ENCODE peak calls at places on chromosomes 6 and 20, in seven cellular contexts. D is DMS153, R is SK-N-DZ, V is osteocyte, I is lower lobe of right lung, Y is smooth muscle cell of the brain vasculature, L is HT-29. N is an unnamed sample.

GRCh38 chr6:20426177-20427082 is 24.8 kb downstream of the E2F3 start:
- DNase-seq in Y (no peak), V (no peak), D (no peak), R (no peak), I (no peak), L (no peak), N (no peak)

GRCh38 chr6:70593118-70593486 is 26.4 kb downstream of the SDHAF4 start:
- DNase-seq in L (no peak), V (no peak), R (no peak), Y (no peak), I (no peak), D (no peak), N (no peak)

GRCh38 chr6:54156650-54157250 is 45.5 kb downstream of the MLIP start:
- DNase-seq in L (no peak), R (no peak), Y (no peak), V (no peak), I (no peak), D (no peak), N (no peak)

GRCh38 chr20:53918949-53919361 is 151.4 kb downstream of the BCAS1 start:
- DNase-seq in D (no peak), Y (no peak), V (no peak), L (no peak), R (peak), I (no peak), N (peak)

GRCh38 chr6:131696956-131697355 is 4.2 kb downstream of the OR2A4 start:
- DNase-seq in Y (no peak), D (no peak), L (no peak), R (no peak), I (no peak), V (no peak), N (no peak)

GRCh38 chr6:127554435-127555006 is 22.5 kb upstream of the C6orf58 start:
- DNase-seq in I (no peak), Y (no peak), V (no peak), R (peak), L (peak), D (peak), N (peak)

GRCh38 chr20:59571151-59571550 is 33.2 kb upstream of the PHACTR3 start:
- DNase-seq in V (no peak), D (no peak), L (no peak), Y (no peak), I (no peak), R (no peak), N (no peak)

GRCh38 chr6:159035891-159036290 is 8.9 kb downstream of the TAGAP start:
- DNase-seq in D (no peak), I (no peak), Y (no peak), L (no peak), V (no peak), R (no peak), N (no peak)

GRCh38 chr6:98828991-98829411 is 5.4 kb upstream of the POU3F2 start:
- DNase-seq in R (no peak), Y (no peak), V (no peak), L (no peak), D (peak), I (no peak), N (no peak)

GRCh38 chr6:27251672-27252251 is 4.3 kb downstream of the PRSS16 start:
- DNase-seq in I (peak), V (no peak), L (peak), D (peak), Y (no peak), R (no peak), N (peak)

GRCh38 chr6:3751019-3751729 is at the start of gene PXDC1:
- DNase-seq in I (peak), Y (no peak), L (peak), D (no peak), R (no peak), V (no peak), N (no peak)

GRCh38 chr6:33453361-33454008 is 891 bp upstream of the ZBTB9 start:
- DNase-seq in V (no peak), D (no peak), I (no peak), L (peak), Y (no peak), R (no peak), N (peak)

GRCh38 chr6:18997375-18997826 is 610.3 kb downstream of the RNF144B start:
- DNase-seq in V (no peak), R (peak), D (peak), I (no peak), Y (no peak), L (peak), N (peak)

GRCh38 chr6:36123270-36124139 is 6.8 kb upstream of the MAPK13 start:
- DNase-seq in D (peak), V (peak), I (peak), R (peak), Y (peak), L (peak), N (peak)

GRCh38 chr20:47330933-47331708 is 25.4 kb downstream of the ZMYND8 start:
- DNase-seq in Y (no peak), R (no peak), D (no peak), L (peak), V (no peak), I (no peak), N (no peak)

GRCh38 chr6:86937219-86938079 is at the start of gene HTR1E:
- DNase-seq in L (peak), R (peak), D (peak), I (no peak), Y (peak), V (no peak), N (peak)

GRCh38 chr6:166466178-166467122 is 83.7 kb upstream of the MPC1 start:
- DNase-seq in D (no peak), V (no peak), L (no peak), R (no peak), Y (no peak), I (no peak), N (peak)

GRCh38 chr6:37620519-37620918 is 77.2 kb downstream of the MDGA1 start:
- DNase-seq in I (no peak), Y (no peak), D (no peak), R (no peak), L (peak), V (no peak), N (no peak)

GRCh38 chr6:142279350-142280180 is 22.2 kb upstream of the ADGRG6 start:
- DNase-seq in V (no peak), Y (no peak), L (no peak), D (no peak), R (no peak), I (no peak), N (no peak)

GRCh38 chr6:110544472-110544871 is 68.1 kb upstream of the SLC22A16 start:
- DNase-seq in I (no peak), L (no peak), R (no peak), V (no peak), Y (no peak), D (no peak), N (no peak)

GRCh38 chr20:10309326-10309725 is 90.7 kb downstream of the SNAP25 start:
- DNase-seq in L (no peak), Y (peak), R (no peak), I (no peak), D (no peak), V (no peak), N (peak)

GRCh38 chr6:16041327-16041726 is 87.6 kb upstream of the MYLIP start:
- DNase-seq in L (no peak), R (no peak), Y (no peak), D (no peak), V (no peak), I (no peak), N (no peak)

GRCh38 chr20:14830899-14831298 is 493.5 kb upstream of the FLRT3 start:
- DNase-seq in R (no peak), I (no peak), V (no peak), L (no peak), D (peak), Y (no peak), N (no peak)

GRCh38 chr6:87407531-87407895 is 259 bp upstream of the CFAP206 start:
- DNase-seq in I (no peak), Y (peak), R (no peak), V (no peak), L (no peak), D (no peak), N (no peak)

N was measured in SK-N-SH.